ENCODE peak calls at places on chromosome 4, in ten cellular contexts. O, F, C, H, G, M, N, K, V and U are unnamed samples.

GRCh38 chr4:79598801-79599200 is 190.8 kb upstream of the GK2 start:
- DNase-seq in O (no peak), F (no peak), C (no peak), H (no peak), G (no peak), M (no peak), N (no peak), K (peak; percentile 38), V (no peak), U (no peak)

GRCh38 chr4:78057600-78058560 is 757 bp downstream of the FRAS1 start:
- DNase-seq in O (peak; percentile 79), F (peak; percentile 42), C (no peak), H (peak; percentile 10), G (peak; percentile 66), M (peak; percentile 55), N (peak; percentile 24), K (peak; percentile 41), V (peak; percentile 14), U (no peak)

GRCh38 chr4:114209589-114209988 is 230.1 kb upstream of the ARSJ start:
- DNase-seq in O (no peak), F (peak; percentile 8), C (no peak), H (no peak), G (no peak), M (no peak), N (no peak), K (no peak), V (no peak), U (peak; percentile 37)

GRCh38 chr4:176635372-176636261 is 157.1 kb downstream of the VEGFC start:
- DNase-seq in O (no peak), F (peak; percentile 84), C (peak; percentile 24), H (peak; percentile 80), G (no peak), M (peak; percentile 85), N (no peak), K (no peak), V (peak; percentile 96), U (no peak)

GRCh38 chr4:848803-849477 is 23.0 kb upstream of the CPLX1 start:
- DNase-seq in O (no peak), F (no peak), C (no peak), H (no peak), G (no peak), M (no peak), N (no peak), K (no peak), V (no peak), U (no peak)

GRCh38 chr4:2937146-2937857 is 25.9 kb downstream of the NOP14 start:
- DNase-seq in O (peak; percentile 78), F (no peak), C (peak; percentile 45), H (no peak), G (no peak), M (no peak), N (no peak), K (peak; percentile 18), V (peak; percentile 64), U (peak; percentile 52)

GRCh38 chr4:173794662-173795061 is 264.6 kb upstream of the HAND2 start:
- DNase-seq in O (no peak), F (peak; percentile 22), C (no peak), H (no peak), G (no peak), M (peak; percentile 55), N (no peak), K (no peak), V (no peak), U (no peak)

GRCh38 chr4:173878701-173879100 is 348.7 kb upstream of the HAND2 start:
- DNase-seq in O (peak; percentile 52), F (no peak), C (peak; percentile 3), H (no peak), G (no peak), M (peak; percentile 88), N (peak; percentile 69), K (no peak), V (no peak), U (no peak)

GRCh38 chr4:1307951-1308735 is 18.5 kb downstream of the MAEA start:
- DNase-seq in O (no peak), F (no peak), C (no peak), H (no peak), G (no peak), M (no peak), N (no peak), K (no peak), V (no peak), U (no peak)

GRCh38 chr4:98996056-98996941 is 778 bp downstream of the METAP1 start:
- DNase-seq in O (peak; percentile 52), F (peak; percentile 22), C (peak; percentile 51), H (peak; percentile 8), G (peak; percentile 56), M (peak; percentile 39), N (peak; percentile 19), K (no peak), V (peak; percentile 23), U (no peak)

GRCh38 chr4:41611881-41612871 is 74.2 kb downstream of the LIMCH1 start:
- DNase-seq in O (peak; percentile 67), F (peak; percentile 62), C (no peak), H (no peak), G (peak; percentile 75), M (peak; percentile 68), N (no peak), K (peak; percentile 32), V (no peak), U (no peak)

GRCh38 chr4:132839070-132839469 is 310.0 kb upstream of the PCDH10 start:
- DNase-seq in O (no peak), F (no peak), C (no peak), H (no peak), G (no peak), M (no peak), N (no peak), K (no peak), V (no peak), U (no peak)

GRCh38 chr4:55435136-55435535 is 39.4 kb downstream of the TMEM165 start:
- DNase-seq in O (no peak), F (no peak), C (no peak), H (no peak), G (peak; percentile 8), M (peak; percentile 52), N (no peak), K (no peak), V (no peak), U (no peak)

GRCh38 chr4:80990851-80991250 is 39.7 kb upstream of the BMP3 start:
- DNase-seq in O (peak; percentile 52), F (no peak), C (no peak), H (no peak), G (peak; percentile 42), M (no peak), N (no peak), K (no peak), V (no peak), U (no peak)

GRCh38 chr4:2041234-2042130 is 17.6 kb upstream of the NAT8L start:
- DNase-seq in O (peak; percentile 97), F (peak; percentile 56), C (peak; percentile 91), H (peak; percentile 81), G (peak; percentile 98), M (peak; percentile 80), N (no peak), K (peak; percentile 58), V (peak; percentile 58), U (no peak)

DNA sequence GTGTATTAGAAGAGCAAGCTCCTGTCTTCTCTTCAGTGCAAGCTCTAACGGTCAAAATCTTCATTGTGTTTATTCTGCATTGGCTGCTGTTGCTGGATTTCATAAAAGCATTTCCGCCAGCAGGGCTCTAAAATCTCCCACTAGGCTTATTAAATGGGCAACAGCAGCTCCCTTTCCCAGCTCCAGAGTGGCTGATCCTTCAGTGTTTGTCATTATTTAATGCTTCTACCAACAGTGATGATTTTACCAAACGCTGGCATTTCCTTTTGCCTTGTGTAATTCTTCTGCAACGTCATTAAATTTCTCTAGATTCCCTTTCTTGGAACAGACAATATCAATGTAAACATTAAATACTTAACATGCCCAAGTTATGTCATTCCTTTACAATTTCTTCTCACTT is 20.1 kb downstream of the SLC7A11 start:
- DNase-seq in O (no peak), F (peak; percentile 94), C (no peak), H (no peak), G (no peak), M (peak; percentile 82), N (no peak), K (no peak), V (peak; percentile 66), U (no peak)
- H3K4me3 ChIP-seq in O (no peak overlapping the region), F (no peak overlapping the region), C (no peak overlapping the region), H (no peak overlapping the region), G (no peak overlapping the region), M (no peak overlapping the region), N (no peak overlapping the region), K (no peak overlapping the region), V (no peak overlapping the region), U (no peak overlapping the region)

DNA sequence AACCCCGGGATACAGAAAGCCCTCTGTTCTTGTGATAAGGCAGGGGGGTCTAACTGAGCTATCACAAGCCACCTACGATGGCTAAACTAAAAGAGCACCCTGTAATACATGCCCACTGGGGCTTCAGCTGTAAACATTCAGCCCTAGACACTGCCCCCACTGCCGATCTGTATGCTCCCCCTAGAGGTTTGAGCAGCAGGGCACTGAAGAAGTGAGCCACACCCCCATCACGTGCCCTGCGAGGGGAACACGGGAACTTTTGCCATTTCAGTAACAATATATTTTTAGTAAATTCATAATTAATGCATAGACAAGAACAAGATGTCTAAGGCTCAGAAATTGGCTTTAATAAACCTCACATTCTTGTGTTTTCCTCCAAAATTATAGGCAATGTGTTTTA is 235.2 kb upstream of the SFRP2 start:
- DNase-seq in O (peak; percentile 63), F (no peak), C (peak; percentile 25), H (no peak), G (peak; percentile 13), M (no peak), N (no peak), K (no peak), V (no peak), U (no peak)
- TF ChIP-seq CTCF in O (peak; percentile 69), F (peak; percentile 31), C (peak; percentile 26), H (no peak), G (peak; percentile 45), M (no peak), N (no peak), K (no peak), V (peak; percentile 56), U (peak; percentile 24)

DNA sequence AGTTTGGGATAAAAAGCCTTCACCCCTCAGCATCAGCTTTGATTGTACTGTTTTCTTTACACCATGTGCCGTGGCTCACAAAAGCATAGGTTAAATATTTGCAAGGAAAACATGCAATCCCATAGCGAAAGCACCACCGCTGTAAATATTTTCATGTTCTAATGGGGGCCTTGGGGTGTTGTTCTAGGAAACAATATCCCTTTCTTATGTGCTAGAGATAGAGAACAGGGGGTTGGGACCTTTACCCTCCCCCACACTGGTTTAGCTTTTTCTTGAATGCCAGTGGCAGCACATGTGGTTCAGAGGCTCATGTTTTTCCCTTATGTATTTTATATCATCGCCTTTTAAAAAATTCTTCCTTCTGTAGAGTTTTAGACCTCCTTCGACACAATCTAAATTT is 422.7 kb upstream of the TENM3 start:
- DNase-seq in O (no peak), F (no peak), C (no peak), H (no peak), G (no peak), M (no peak), N (no peak), K (no peak), V (no peak), U (no peak)
- H3K4me3 ChIP-seq in O (no peak overlapping the region), F (no peak overlapping the region), C (no peak overlapping the region), H (no peak overlapping the region), G (no peak overlapping the region), M (no peak overlapping the region), N (no peak overlapping the region), K (no peak overlapping the region), V (no peak overlapping the region), U (no peak overlapping the region)

DNA sequence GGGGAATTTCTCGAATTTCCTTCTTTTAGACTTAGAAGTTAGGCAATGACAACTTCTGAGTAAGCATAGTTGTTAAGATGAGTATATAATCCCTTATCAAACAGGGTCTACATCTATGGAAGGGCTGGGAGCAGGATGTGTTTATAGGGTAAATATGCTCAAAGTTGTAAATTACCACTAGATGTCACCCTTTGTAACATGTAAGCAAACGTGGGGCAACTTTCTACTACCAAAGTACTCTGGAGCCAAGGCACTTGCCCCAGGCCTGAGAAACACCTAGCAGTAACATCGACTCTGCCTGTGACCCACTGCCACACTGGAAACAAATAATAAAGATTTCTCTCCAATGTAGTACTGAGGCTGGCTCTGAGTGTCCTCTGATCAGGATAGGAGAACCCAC is 444.6 kb downstream of the IQCM start:
- DNase-seq in O (peak; percentile 64), F (peak; percentile 79), C (peak; percentile 50), H (peak; percentile 25), G (peak; percentile 72), M (peak; percentile 79), N (no peak), K (no peak), V (peak; percentile 32), U (peak; percentile 40)
- TF ChIP-seq CTCF in O (peak; percentile 73), F (peak; percentile 60), C (peak; percentile 28), H (peak; percentile 44), G (peak; percentile 60), M (peak; percentile 44), N (no peak), K (no peak), V (peak; percentile 48), U (peak; percentile 64)